ENCODE peak calls at places on chromosome 3, in eight cellular contexts. V is GM23338, N is tibial nerve, K is breast epithelium, E is Caco-2, R is Peyer's patch, U is gastrocnemius medialis, L is IMR-90. B is an unnamed sample.

GRCh38 chr3:173429527-173429926 is 32.0 kb downstream of the NLGN1 start:
- DNase-seq in V (no peak), N (no peak), K (no peak), E (no peak), R (no peak), U (no peak), L (no peak), B (no peak)

GRCh38 chr3:61354604-61355003 is 103.4 kb upstream of the FHIT start:
- DNase-seq in V (no peak), N (no peak), K (no peak), E (no peak), R (no peak), U (no peak), L (no peak), B (no peak)

GRCh38 chr3:41768363-41768762 is 193.5 kb downstream of the ULK4 start:
- DNase-seq in V (no peak), N (no peak), K (no peak), E (no peak), R (no peak), U (no peak), L (no peak), B (no peak)

GRCh38 chr3:74584782-74585181 is 29.7 kb downstream of the CNTN3 start:
- DNase-seq in V (no peak), N (no peak), K (no peak), E (no peak), R (no peak), U (no peak), L (no peak), B (no peak)

GRCh38 chr3:123371859-123372767 is 76.8 kb downstream of the ADCY5 start:
- DNase-seq in V (no peak), N (no peak), K (peak; percentile 30), E (no peak), R (no peak), U (no peak), L (no peak), B (no peak)

GRCh38 chr3:55166577-55167555 is 239.0 kb upstream of the LRTM1 start:
- DNase-seq in V (no peak), N (no peak), K (no peak), E (no peak), R (no peak), U (no peak), L (peak; percentile 57), B (no peak)

GRCh38 chr3:140440446-140440845 is 237.4 kb upstream of the TRIM42 start:
- DNase-seq in V (no peak), N (no peak), K (no peak), E (no peak), R (no peak), U (no peak), L (no peak), B (no peak)

GRCh38 chr3:111739241-111739952 is 119.7 kb upstream of the PHLDB2 start:
- DNase-seq in V (no peak), N (no peak), K (no peak), E (no peak), R (no peak), U (no peak), L (peak; percentile 88), B (peak; percentile 19)

GRCh38 chr3:50525191-50525590 is 21.8 kb upstream of the CACNA2D2 start:
- DNase-seq in V (no peak), N (no peak), K (no peak), E (no peak), R (no peak), U (no peak), L (no peak), B (no peak)

GRCh38 chr3:47410417-47410720 is 29.5 kb downstream of the PTPN23 start:
- DNase-seq in V (no peak), N (no peak), K (no peak), E (no peak), R (no peak), U (no peak), L (no peak), B (no peak)

GRCh38 chr3:47409284-47409683 is 28.5 kb downstream of the PTPN23 start:
- DNase-seq in V (no peak), N (no peak), K (no peak), E (no peak), R (no peak), U (no peak), L (no peak), B (no peak)

GRCh38 chr3:47407896-47408838 is 27.3 kb downstream of the PTPN23 start:
- DNase-seq in V (no peak), N (no peak), K (no peak), E (no peak), R (no peak), U (no peak), L (no peak), B (no peak)

GRCh38 chr3:47409688-47410416 is 29.0 kb downstream of the PTPN23 start:
- DNase-seq in V (no peak), N (no peak), K (no peak), E (no peak), R (no peak), U (no peak), L (no peak), B (no peak)

DNA sequence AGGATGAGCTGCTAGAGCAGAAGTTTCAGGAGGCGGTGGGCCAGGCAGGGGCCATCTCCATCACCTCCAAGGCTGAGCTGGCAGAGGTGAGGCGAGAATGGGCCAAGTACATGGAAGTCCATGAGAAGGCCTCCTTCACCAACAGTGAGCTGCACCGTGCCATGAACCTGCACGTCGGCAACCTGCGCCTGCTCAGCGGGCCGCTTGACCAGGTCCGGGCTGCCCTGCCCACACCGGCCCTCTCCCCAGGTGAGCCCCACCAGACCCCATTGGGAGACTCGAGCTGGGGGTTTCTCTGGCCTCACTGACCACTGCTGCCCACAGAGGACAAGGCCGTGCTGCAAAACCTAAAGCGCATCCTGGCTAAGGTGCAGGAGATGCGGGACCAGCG is 28.0 kb downstream of the PTPN23 start:
- DNase-seq in V (no peak), N (no peak), K (no peak), E (no peak), R (no peak), U (no peak), L (no peak), B (no peak)
- H3K36me3 ChIP-seq in V (no peaks in the 10 kb centered on the region), N (no peaks in the 10 kb centered on the region), K (peaks cover 18% of the 10 kb centered on the region), E (peaks cover 2% of the 10 kb centered on the region), R (peaks cover 86% of the 10 kb centered on the region), U (peaks cover 80% of the 10 kb centered on the region), L (peaks cover 67% of the 10 kb centered on the region), B (peaks cover 11% of the 10 kb centered on the region)

DNA sequence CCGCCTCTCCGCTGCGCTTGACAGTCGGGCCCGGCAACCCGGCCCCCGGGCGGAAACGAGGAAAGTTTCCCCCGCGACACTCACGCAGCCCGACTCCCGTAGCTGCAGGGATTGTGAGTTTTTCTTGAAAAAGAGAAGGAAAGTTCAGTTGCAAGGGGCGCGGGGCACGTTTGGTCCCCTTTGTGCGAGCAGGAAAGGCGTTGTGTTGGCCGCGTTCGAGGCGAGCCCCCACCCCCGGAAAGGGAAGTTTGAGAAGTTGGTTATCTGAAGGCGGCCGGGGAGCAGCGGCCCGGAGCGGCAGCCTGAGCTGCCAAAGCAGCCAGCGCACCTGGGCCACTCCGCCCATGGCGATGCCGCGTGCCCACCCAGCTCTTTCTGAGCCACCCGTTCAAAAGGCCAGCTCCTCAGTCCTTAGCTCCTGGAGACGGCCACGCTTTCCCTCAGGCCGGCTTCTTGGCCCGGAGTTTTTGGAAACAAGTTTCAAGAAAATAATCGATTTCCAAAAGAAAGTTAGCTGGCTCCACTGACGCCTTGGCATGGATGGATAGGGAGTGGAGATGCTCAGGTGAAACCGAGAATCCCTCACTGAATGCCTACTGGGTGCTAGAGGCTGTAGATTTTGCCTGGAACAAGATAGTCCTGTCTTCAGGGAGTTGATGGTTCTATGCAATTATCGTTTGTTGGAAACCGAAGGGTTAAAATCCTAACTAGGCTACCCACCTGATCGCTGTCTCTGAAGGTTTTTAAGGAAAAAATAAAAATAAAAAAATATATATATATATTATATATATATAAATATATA is 832 bp downstream of the TGFBR2 start:
- DNase-seq in V (peak; percentile 78), N (peak; percentile 51), K (peak; percentile 52), E (peak; percentile 59), R (peak; percentile 88), U (peak; percentile 43), L (no peak), B (peak; percentile 91)
- H3K4me1 ChIP-seq in V (peaks cover 45% of the 10 kb centered on the region), N (peaks cover 18% of the 10 kb centered on the region), K (peaks cover 6% of the 10 kb centered on the region), E (peaks cover 58% of the 10 kb centered on the region), R (peaks cover 29% of the 10 kb centered on the region), U (no peaks in the 10 kb centered on the region), L (peaks cover 9% of the 10 kb centered on the region), B (peaks cover 4% of the 10 kb centered on the region)

GRCh38 chr3:48088749-48089466 is 72.7 kb upstream of the MAP4 start:
- DNase-seq in V (peak; percentile 98), N (peak; percentile 97), K (peak; percentile 96), E (peak; percentile 98), R (peak; percentile 98), U (peak; percentile 96), L (peak; percentile 95), B (peak; percentile 98)
- TF ChIP-seq CTCF in V (no peak), N (no peak), K (peak; percentile 13), E (no peak), R (peak; percentile 10), U (no peak), L (no peak), B (no peak)

GRCh38 chr3:56621686-56622085 is 61.4 kb downstream of the TASOR start:
- DNase-seq in V (no peak), N (no peak), K (no peak), E (no peak), R (no peak), U (no peak), L (no peak), B (no peak)
- H3K36me3 ChIP-seq in V (peaks cover 28% of the 10 kb centered on the region), N (no peaks in the 10 kb centered on the region), K (peaks cover 2% of the 10 kb centered on the region), E (no peaks in the 10 kb centered on the region), R (peaks cover 86% of the 10 kb centered on the region), U (peaks cover 91% of the 10 kb centered on the region), L (peaks cover 21% of the 10 kb centered on the region), B (no peaks in the 10 kb centered on the region)

DNA sequence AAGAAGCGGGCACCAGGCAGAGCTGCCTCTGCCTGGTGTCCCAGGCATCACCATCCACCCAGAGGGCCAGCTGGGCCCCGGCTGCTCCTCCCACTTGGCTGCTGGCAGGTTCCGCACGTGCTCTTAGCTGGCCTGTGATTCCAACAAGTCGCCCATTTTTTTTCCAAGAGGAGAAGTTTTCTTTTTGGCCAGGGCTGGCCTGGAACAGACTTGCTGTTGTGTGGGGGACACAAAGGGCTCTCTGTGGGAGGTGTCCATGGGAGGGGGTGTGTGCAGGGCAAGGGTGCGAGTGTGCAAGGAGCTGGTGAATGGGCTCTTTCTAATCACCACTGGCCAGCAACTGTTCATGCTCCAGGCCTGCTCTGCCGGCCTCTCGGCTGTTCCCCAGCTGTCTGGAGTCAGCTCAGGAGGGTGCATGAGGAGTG is 7.3 kb downstream of the AMOTL2 start:
- DNase-seq in V (no peak), N (peak; percentile 61), K (peak; percentile 45), E (no peak), R (no peak), U (peak; percentile 50), L (no peak), B (no peak)
- H3K4me1 ChIP-seq in V (peaks cover 36% of the 10 kb centered on the region), N (peaks cover 100% of the 10 kb centered on the region), K (peaks cover 41% of the 10 kb centered on the region), E (peaks cover 97% of the 10 kb centered on the region), R (peaks cover 86% of the 10 kb centered on the region), U (peaks cover 99% of the 10 kb centered on the region), L (peaks cover 82% of the 10 kb centered on the region), B (peaks cover 31% of the 10 kb centered on the region)

DNA sequence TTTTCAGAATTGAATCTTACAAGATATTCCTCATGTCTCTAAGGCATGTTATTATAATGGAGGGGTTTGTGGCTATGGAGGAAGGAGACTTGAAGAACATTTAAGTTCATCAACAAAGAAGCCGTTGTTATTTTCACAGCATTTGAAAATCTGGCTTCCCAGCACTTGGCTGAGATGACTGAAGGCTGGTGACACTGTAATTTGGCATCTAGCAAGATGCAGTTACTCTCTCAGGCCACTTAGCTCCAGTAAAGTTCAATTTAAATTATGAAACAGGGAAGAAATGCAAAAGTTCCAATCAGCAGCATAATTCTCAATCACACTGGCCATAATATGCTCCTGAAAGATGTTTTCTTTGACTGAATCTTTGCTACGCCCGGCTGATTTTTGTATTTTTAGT is 139.4 kb upstream of the NUDT16 start:
- DNase-seq in V (no peak), N (no peak), K (no peak), E (no peak), R (no peak), U (no peak), L (no peak), B (no peak)
- TF ChIP-seq CTCF in V (no peak), N (no peak), K (no peak), E (no peak), R (no peak), U (no peak), L (no peak), B (no peak)

B was measured in mucosa of descending colon.